ENCODE peak calls at places on chromosomes 1 and 21, in five cellular contexts. I is IMR-90, S is GM12878, F is A549, U is SK-N-SH. N is an unnamed sample.

GRCh38 chr1:160993544-160993943 is 27.4 kb downstream of the F11R start:
- DNase-seq in I (peak; percentile 77), S (no peak), F (peak; percentile 25), U (peak; percentile 45), N (no peak)

GRCh38 chr21:17590443-17590842 is 22.3 kb downstream of the BTG3 start:
- DNase-seq in I (peak; percentile 54), S (no peak), F (no peak), U (no peak), N (no peak)

GRCh38 chr1:234473123-234473522 is 5.9 kb downstream of the TARBP1 start:
- DNase-seq in I (no peak), S (no peak), F (no peak), U (no peak), N (no peak)

GRCh38 chr21:34647552-34647951 is 21.2 kb upstream of the CLIC6 start:
- DNase-seq in I (peak; percentile 42), S (no peak), F (no peak), U (no peak), N (no peak)

GRCh38 chr1:69706473-69706872 is 138.8 kb downstream of the LRRC7 start:
- DNase-seq in I (no peak), S (no peak), F (no peak), U (peak; percentile 21), N (no peak)

GRCh38 chr1:12626888-12627287 is 8.9 kb upstream of the DHRS3 start:
- DNase-seq in I (no peak), S (no peak), F (no peak), U (no peak), N (no peak)

GRCh38 chr21:32307706-32308105 is 9.1 kb downstream of the MRAP start:
- DNase-seq in I (peak; percentile 55), S (no peak), F (no peak), U (no peak), N (no peak)

GRCh38 chr1:228964178-228964819 is 229.0 kb downstream of the RHOU start:
- DNase-seq in I (peak; percentile 94), S (no peak), F (no peak), U (no peak), N (peak; percentile 3)

GRCh38 chr21:42552407-42553336 is 39.0 kb downstream of the SLC37A1 start:
- DNase-seq in I (no peak), S (no peak), F (no peak), U (no peak), N (no peak)

GRCh38 chr1:24118410-24119242 is 6.7 kb upstream of the MYOM3 start:
- DNase-seq in I (no peak), S (no peak), F (no peak), U (no peak), N (no peak)

GRCh38 chr21:25885405-25885804 is 150.6 kb downstream of the GABPA start:
- DNase-seq in I (no peak), S (no peak), F (no peak), U (no peak), N (no peak)

GRCh38 chr1:171817511-171818265 is 23.6 kb upstream of the DNM3 start:
- DNase-seq in I (peak; percentile 76), S (no peak), F (peak; percentile 85), U (peak; percentile 13), N (no peak)

GRCh38 chr1:3691421-3692204 is 39.3 kb downstream of the TP73 start:
- DNase-seq in I (no peak), S (no peak), F (no peak), U (no peak), N (no peak)

GRCh38 chr1:202170726-202171125 is 10.3 kb upstream of the PTPN7 start:
- DNase-seq in I (no peak), S (no peak), F (no peak), U (no peak), N (no peak)

GRCh38 chr1:100449477-100449876 is 88.5 kb upstream of the GPR88 start:
- DNase-seq in I (no peak), S (no peak), F (no peak), U (no peak), N (no peak)

GRCh38 chr21:31682625-31683024 is 23.1 kb downstream of the SOD1 start:
- DNase-seq in I (peak; percentile 52), S (no peak), F (no peak), U (no peak), N (no peak)

GRCh38 chr1:243354511-243355153 is 98.8 kb downstream of the SDCCAG8 start:
- DNase-seq in I (peak; percentile 21), S (no peak), F (no peak), U (no peak), N (no peak)

GRCh38 chr1:226001852-226002666 is 2.9 kb upstream of the SDE2 start:
- DNase-seq in I (no peak), S (no peak), F (no peak), U (no peak), N (peak; percentile 93)

GRCh38 chr21:41686664-41687063 is 80.2 kb downstream of the RIPK4 start:
- DNase-seq in I (no peak), S (no peak), F (no peak), U (no peak), N (no peak)

GRCh38 chr1:75811211-75811981 is 14.7 kb downstream of the MSH4 start:
- DNase-seq in I (peak; percentile 63), S (no peak), F (no peak), U (no peak), N (no peak)

GRCh38 chr1:17475729-17476128 is 36.3 kb upstream of the RCC2 start:
- DNase-seq in I (peak; percentile 66), S (no peak), F (no peak), U (peak; percentile 42), N (peak; percentile 9)

GRCh38 chr1:8987881-8988617 is 38.2 kb downstream of the SLC2A7 start:
- DNase-seq in I (peak; percentile 32), S (no peak), F (peak; percentile 53), U (peak; percentile 78), N (peak; percentile 86)

GRCh38 chr1:63135174-63135512 is 187.2 kb upstream of the FOXD3 start:
- DNase-seq in I (no peak), S (no peak), F (no peak), U (no peak), N (no peak)

GRCh38 chr1:212713465-212714136 is 14.0 kb upstream of the BATF3 start:
- DNase-seq in I (no peak), S (no peak), F (no peak), U (no peak), N (no peak)

GRCh38 chr1:70227439-70227838 is 6.3 kb downstream of the SRSF11 start:
- DNase-seq in I (peak; percentile 7), S (no peak), F (no peak), U (no peak), N (peak; percentile 9)

GRCh38 chr1:31745071-31745897 is 18.9 kb downstream of the ADGRB2 start:
- DNase-seq in I (peak; percentile 53), S (no peak), F (peak; percentile 77), U (peak; percentile 89), N (peak; percentile 91)

GRCh38 chr1:58907398-58907797 is 123.6 kb upstream of the JUN start:
- DNase-seq in I (no peak), S (no peak), F (no peak), U (no peak), N (no peak)

GRCh38 chr21:44300262-44300959 is 558 bp downstream of the PFKL start:
- DNase-seq in I (peak; percentile 19), S (no peak), F (peak; percentile 50), U (peak; percentile 89), N (peak; percentile 97)

GRCh38 chr1:87074001-87074795 is 159.8 kb downstream of the HS2ST1 start:
- DNase-seq in I (no peak), S (no peak), F (no peak), U (no peak), N (no peak)

GRCh38 chr1:206794294-206794908 is 22.1 kb upstream of the IL10 start:
- DNase-seq in I (no peak), S (no peak), F (no peak), U (no peak), N (no peak)

GRCh38 chr21:34871026-34871908 is 177.8 kb downstream of the RUNX1 start:
- DNase-seq in I (no peak), S (no peak), F (no peak), U (no peak), N (no peak)

DNA sequence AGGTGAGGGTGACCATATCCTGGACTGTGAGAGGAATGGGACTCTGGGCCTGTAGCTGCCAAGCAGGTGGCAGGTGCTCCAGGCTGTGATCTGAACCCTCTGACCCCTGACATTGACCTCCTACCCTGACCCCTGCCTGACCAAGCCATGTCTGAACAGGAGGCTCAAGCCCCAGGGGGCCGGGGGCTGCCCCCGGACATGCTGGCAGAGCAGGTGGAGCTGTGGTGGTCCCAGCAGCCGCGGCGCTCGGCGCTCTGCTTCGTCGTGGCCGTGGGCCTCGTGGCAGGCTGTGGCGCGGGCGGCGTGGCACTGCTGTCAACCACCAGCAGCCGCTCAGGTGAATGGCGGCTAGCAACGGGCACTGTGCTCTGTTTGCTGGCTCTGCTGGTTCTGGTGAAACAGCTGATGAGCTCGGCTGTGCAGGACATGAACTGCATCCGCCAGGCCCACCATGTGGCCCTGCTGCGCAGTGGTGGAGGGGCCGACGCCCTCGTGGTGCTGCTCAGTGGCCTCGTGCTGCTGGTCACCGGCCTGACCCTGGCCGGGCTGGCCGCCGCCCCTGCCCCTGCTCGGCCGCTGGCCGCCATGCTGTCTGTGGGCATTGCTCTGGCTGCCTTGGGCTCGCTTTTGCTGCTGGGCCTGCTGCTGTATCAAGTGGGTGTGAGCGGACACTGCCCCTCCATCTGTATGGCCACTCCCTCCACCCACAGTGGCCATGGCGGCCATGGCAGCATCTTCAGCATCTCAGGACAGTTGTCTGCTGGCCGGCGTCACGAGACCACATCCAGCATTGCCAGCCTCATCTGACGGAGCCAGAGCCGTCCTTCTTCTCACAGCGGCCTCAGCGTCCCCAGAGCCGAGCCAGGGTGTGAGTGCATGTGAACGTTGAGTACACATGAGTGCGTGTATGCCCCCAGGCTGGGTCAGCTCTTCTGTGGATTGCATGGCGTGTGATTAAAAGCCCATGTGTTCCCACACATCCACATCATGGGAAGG is 3.1 kb downstream of the TMEM125 start:
- DNase-seq in I (no peak), S (no peak), F (no peak), U (no peak), N (no peak)
- TF ChIP-seq RCOR1 in I (no peak), S (no peak), F (no peak), U (no peak), N (no peak)

DNA sequence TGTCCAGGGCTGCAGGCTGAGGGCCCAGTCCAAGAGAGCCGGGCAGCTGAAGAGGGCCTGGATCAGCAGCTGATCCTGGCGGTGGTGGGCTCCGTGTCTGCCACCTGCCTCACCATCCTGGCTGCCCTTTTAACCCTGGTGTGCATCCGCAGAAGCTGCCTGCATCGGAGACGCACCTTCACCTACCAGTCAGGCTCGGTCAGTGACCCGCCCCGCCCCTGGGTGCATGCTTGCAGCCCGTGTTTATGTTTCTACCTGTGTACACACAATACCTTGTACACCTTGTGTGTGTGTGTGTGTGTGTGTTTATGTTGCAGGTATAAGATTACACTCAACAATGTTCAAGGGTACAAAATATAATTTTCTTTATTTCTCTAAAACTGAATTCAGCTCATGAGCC is 13.0 kb downstream of the TIE1 start:
- DNase-seq in I (no peak), S (no peak), F (no peak), U (no peak), N (no peak)
- TF ChIP-seq RCOR1 in I (no peak), S (no peak), F (no peak), U (no peak), N (no peak)

DNA sequence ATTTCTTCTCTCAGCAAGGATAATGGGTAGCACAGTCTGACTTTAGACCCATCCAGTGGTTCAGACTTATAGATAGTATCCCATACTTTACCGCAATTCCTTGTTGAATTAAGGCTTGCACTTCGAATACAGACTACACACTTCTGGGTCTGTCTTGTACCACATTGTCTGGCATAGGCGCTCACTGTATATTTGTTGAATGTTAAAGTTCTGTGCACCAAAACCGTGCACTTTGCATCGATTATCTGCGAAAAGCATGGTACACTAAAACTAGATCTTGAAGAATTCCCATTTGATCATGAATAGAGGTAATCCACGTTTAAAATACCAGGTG is 556 bp upstream of the RYR2 start:
- DNase-seq in I (no peak), S (no peak), F (no peak), U (no peak), N (no peak)
- TF ChIP-seq RCOR1 in I (no peak), S (no peak), F (no peak), U (no peak), N (no peak)

GRCh38 chr1:56374026-56374974 is 205.1 kb downstream of the PLPP3 start:
- DNase-seq in I (peak; percentile 45), S (no peak), F (no peak), U (peak; percentile 68), N (no peak)
- TF ChIP-seq RCOR1 in I (no peak), S (no peak), F (no peak), U (peak; percentile 83), N (no peak)